ENCODE peak calls at places on chromosomes 4 and X, in ten cellular contexts. M, F, U, W, N, K, A, P, E and G are unnamed samples.

GRCh38 chr4:179225594-179225993 is 1783.4 kb upstream of the AGA start:
- DNase-seq in M (no peak), F (no peak), U (no peak), W (no peak), N (no peak), K (no peak), A (no peak), P (no peak), E (no peak), G (no peak)

GRCh38 chr4:147362868-147363440 is 117.9 kb upstream of the EDNRA start:
- DNase-seq in M (peak; percentile 52), F (peak; percentile 44), U (peak; percentile 59), W (peak; percentile 87), N (no peak), K (peak; percentile 51), A (peak; percentile 54), P (no peak), E (peak; percentile 40), G (peak; percentile 57)

GRCh38 chrX:119692241-119693031 is 532 bp downstream of the SEPTIN6 start:
- DNase-seq in M (peak; percentile 21), F (no peak), U (peak; percentile 33), W (no peak), N (peak; percentile 50), K (peak; percentile 47), A (peak; percentile 78), P (no peak), E (peak; percentile 39), G (peak; percentile 56)

GRCh38 chrX:15447985-15448639 is 45.0 kb downstream of the PIR start:
- DNase-seq in M (no peak), F (no peak), U (peak; percentile 23), W (no peak), N (no peak), K (no peak), A (no peak), P (no peak), E (no peak), G (no peak)

GRCh38 chrX:79259073-79259689 is 108.0 kb downstream of the ITM2A start:
- DNase-seq in M (peak; percentile 2), F (no peak), U (no peak), W (no peak), N (no peak), K (no peak), A (no peak), P (no peak), E (no peak), G (no peak)

GRCh38 chr4:133801858-133802257 is 399.7 kb downstream of the PABPC4L start:
- DNase-seq in M (no peak), F (no peak), U (no peak), W (no peak), N (no peak), K (no peak), A (no peak), P (peak; percentile 53), E (no peak), G (no peak)

GRCh38 chrX:153944140-153944799 is at the start of gene RENBP:
- DNase-seq in M (peak; percentile 35), F (peak; percentile 57), U (no peak), W (no peak), N (no peak), K (peak; percentile 61), A (peak; percentile 54), P (peak; percentile 70), E (peak; percentile 79), G (peak; percentile 56)

GRCh38 chr4:76017056-76017686 is 6.1 kb downstream of the CXCL10 start:
- DNase-seq in M (no peak), F (no peak), U (peak; percentile 31), W (no peak), N (no peak), K (no peak), A (no peak), P (no peak), E (no peak), G (no peak)

GRCh38 chr4:72031868-72032619 is at the start of gene NPFFR2:
- DNase-seq in M (peak; percentile 2), F (peak; percentile 29), U (peak; percentile 2), W (no peak), N (peak; percentile 31), K (no peak), A (peak; percentile 47), P (peak; percentile 76), E (peak; percentile 26), G (no peak)

GRCh38 chr4:59612235-59612634 is 1587.9 kb upstream of the ADGRL3 start:
- DNase-seq in M (no peak), F (no peak), U (peak; percentile 58), W (no peak), N (no peak), K (no peak), A (no peak), P (no peak), E (no peak), G (no peak)

GRCh38 chr4:17846256-17846655 is 35.5 kb downstream of the NCAPG start:
- DNase-seq in M (no peak), F (no peak), U (no peak), W (no peak), N (no peak), K (no peak), A (no peak), P (no peak), E (no peak), G (no peak)

GRCh38 chr4:8331567-8331955 is 62.0 kb downstream of the HTRA3 start:
- DNase-seq in M (no peak), F (no peak), U (no peak), W (peak; percentile 10), N (no peak), K (no peak), A (peak; percentile 17), P (no peak), E (no peak), G (no peak)

GRCh38 chrX:48938721-48939416 is 18.5 kb downstream of the OTUD5 start:
- DNase-seq in M (no peak), F (no peak), U (no peak), W (no peak), N (no peak), K (peak; percentile 69), A (no peak), P (no peak), E (no peak), G (no peak)

GRCh38 chr4:56301181-56302076 is 85.9 kb downstream of the AASDH start:
- DNase-seq in M (peak; percentile 76), F (peak; percentile 61), U (peak; percentile 65), W (peak; percentile 55), N (peak; percentile 65), K (peak; percentile 77), A (peak; percentile 73), P (peak; percentile 89), E (peak; percentile 56), G (peak; percentile 85)
- TF ChIP-seq CTCF in M (peak; percentile 64), F (peak; percentile 40), U (peak; percentile 99), W (peak; percentile 66), N (peak; percentile 82), K (peak; percentile 73), A (peak; percentile 90), P (peak; percentile 97), E (peak; percentile 68), G (peak; percentile 68)

DNA sequence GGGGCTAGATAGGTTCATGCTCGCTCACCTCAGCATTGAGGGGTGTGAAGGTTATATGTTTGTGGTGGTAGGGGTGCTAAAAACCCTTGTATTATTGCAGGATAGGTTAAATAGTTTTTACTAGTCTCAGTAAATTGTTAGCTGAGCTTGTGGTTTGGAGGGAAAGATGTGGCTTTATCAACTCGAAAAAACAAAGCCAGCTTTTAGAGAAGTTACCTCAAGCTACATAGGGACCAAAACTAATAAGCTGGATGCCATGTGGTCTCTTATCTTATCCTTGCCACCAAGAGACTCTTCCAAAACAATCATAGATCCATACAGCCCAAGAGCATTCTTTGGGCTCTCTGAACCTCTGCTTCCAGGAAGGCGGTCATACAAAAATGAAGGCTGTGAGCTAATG is 29.2 kb downstream of the MSN start:
- DNase-seq in M (no peak), F (no peak), U (no peak), W (no peak), N (no peak), K (no peak), A (no peak), P (no peak), E (no peak), G (no peak)
- H3K4me1 ChIP-seq in M (no peaks in the 10 kb centered on the region), F (peaks cover 26% of the 10 kb centered on the region), U (peaks cover 38% of the 10 kb centered on the region), W (no peaks in the 10 kb centered on the region), N (no peaks in the 10 kb centered on the region), K (no peaks in the 10 kb centered on the region), A (no peaks in the 10 kb centered on the region), P (peaks cover 25% of the 10 kb centered on the region), E (peaks cover 72% of the 10 kb centered on the region), G (no peaks in the 10 kb centered on the region)

DNA sequence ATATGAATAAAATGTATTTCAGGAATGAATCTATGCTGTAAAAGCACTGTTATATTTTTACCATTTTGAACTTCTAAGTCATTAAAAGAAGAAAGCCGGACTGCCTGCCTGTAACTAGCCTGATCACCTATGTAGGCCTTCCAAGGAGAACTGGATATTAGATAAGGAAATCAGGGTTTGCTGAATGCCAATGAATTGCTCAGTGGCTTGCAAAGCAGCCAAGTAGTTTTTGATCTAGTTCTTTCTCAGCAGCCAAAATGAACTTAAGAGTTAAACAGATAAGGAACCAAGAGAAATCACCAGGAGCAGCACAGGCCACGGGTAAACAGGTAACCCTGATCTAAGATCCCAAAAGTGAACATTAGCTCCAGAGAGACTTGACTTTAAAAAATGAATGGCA is 3.3 kb downstream of the ANXA5 start:
- DNase-seq in M (no peak), F (no peak), U (no peak), W (no peak), N (no peak), K (no peak), A (no peak), P (no peak), E (no peak), G (no peak)
- H3K4me3 ChIP-seq in M (no peak overlapping the region), F (no peak overlapping the region), U (no peak overlapping the region), W (no peak overlapping the region), N (no peak overlapping the region), K (no peak overlapping the region), A (no peak overlapping the region), P (no peak overlapping the region), E (no peak overlapping the region), G (no peak overlapping the region)

GRCh38 chr4:183100827-183101226 is 1.8 kb downstream of the WWC2 start:
- DNase-seq in M (peak; percentile 18), F (no peak), U (no peak), W (no peak), N (no peak), K (no peak), A (no peak), P (no peak), E (no peak), G (no peak)
- TF ChIP-seq CTCF in M (no peak), F (no peak), U (no peak), W (no peak), N (no peak), K (no peak), A (no peak), P (no peak), E (no peak), G (no peak)

DNA sequence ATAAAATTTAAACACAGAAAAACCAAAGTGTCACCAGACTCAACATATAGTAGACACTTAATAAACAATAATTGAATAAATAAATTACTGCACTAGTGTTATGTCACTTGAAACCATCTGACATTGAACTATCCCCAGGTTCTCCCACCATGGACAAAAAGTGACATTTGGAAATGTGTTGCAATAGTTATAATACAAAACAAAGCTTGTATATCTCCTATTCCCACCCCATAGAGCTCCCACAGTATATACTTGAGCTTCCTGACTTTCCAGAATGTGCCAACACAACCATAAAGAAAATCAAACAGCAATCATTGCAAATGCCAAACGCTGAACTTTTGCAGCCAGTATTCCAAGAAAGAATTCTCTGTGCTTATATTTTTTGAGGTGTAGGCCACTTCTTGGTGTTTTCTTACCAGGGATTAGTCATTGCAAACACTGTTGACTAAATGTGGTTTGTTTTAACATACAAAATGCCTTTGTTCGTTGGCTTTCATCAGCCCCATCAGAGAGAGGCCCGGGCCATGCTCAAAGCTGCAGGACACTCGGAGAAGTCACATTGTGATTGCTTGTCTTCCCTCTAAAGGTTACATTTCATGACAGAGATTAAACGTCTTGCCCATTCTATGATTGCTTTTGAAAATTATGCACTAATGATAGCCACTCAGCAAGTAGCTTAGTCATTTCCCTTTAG is 33.8 kb downstream of the PPARGC1A start:
- DNase-seq in M (no peak), F (no peak), U (peak; percentile 50), W (no peak), N (no peak), K (no peak), A (no peak), P (no peak), E (no peak), G (peak; percentile 32)
- H3K4me1 ChIP-seq in M (peaks cover 6% of the 10 kb centered on the region), F (no peaks in the 10 kb centered on the region), U (no peaks in the 10 kb centered on the region), W (no peaks in the 10 kb centered on the region), N (no peaks in the 10 kb centered on the region), K (peaks cover 9% of the 10 kb centered on the region), A (no peaks in the 10 kb centered on the region), P (peaks cover 11% of the 10 kb centered on the region), E (peaks cover 11% of the 10 kb centered on the region), G (peaks cover 20% of the 10 kb centered on the region)